ENCODE peak calls at places on chromosome 12, in eight cellular contexts. X, V, Y, K, L, O, J and D are unnamed samples.

GRCh38 chr12:22530-23201 is 43.9 kb upstream of the IQSEC3 start:
- DNase-seq in K (no peak), V (no peak), X (no peak), O (no peak), Y (no peak), L (no peak), J (no peak), D (no peak)

GRCh38 chr12:92827836-92828431 is 101.2 kb downstream of the EEA1 start:
- DNase-seq in X (peak), K (peak), O (no peak), V (peak), L (peak), Y (peak), J (no peak), D (peak)

GRCh38 chr12:60644076-60644475 is 1048.2 kb downstream of the SLC16A7 start:
- DNase-seq in V (no peak), X (no peak), K (no peak), L (no peak), J (no peak), O (no peak), Y (no peak), D (no peak)

GRCh38 chr12:54279227-54279631 is 693 bp downstream of the CBX5 start:
- DNase-seq in V (no peak), L (no peak), Y (no peak), X (no peak), K (no peak), J (no peak), O (no peak), D (no peak)

GRCh38 chr12:43094886-43095285 is 457.1 kb downstream of the ADAMTS20 start:
- DNase-seq in J (no peak), K (peak), X (no peak), O (no peak), V (no peak), L (no peak), Y (no peak), D (peak)

GRCh38 chr12:47071241-47071852 is 8.1 kb upstream of the PCED1B start:
- DNase-seq in K (peak), L (peak), X (no peak), O (no peak), V (peak), Y (no peak), J (no peak), D (no peak)

GRCh38 chr12:13727707-13728147 is 253.7 kb downstream of the GRIN2B start:
- DNase-seq in L (peak), K (no peak), X (no peak), J (no peak), V (no peak), Y (no peak), O (no peak), D (no peak)

GRCh38 chr12:119666900-119667576 is 895 bp upstream of the PRKAB1 start:
- DNase-seq in X (no peak), J (no peak), Y (no peak), O (no peak), K (no peak), L (no peak), V (peak), D (no peak)

GRCh38 chr12:34300376-34301250 is 278.3 kb downstream of the ALG10 start:
- DNase-seq in O (no peak), J (no peak), X (no peak), K (no peak), L (no peak), V (no peak), Y (no peak), D (no peak)

GRCh38 chr12:80598004-80598606 is 109.3 kb upstream of the MYF6 start:
- DNase-seq in L (peak), V (no peak), Y (peak), O (no peak), X (peak), J (no peak), K (peak), D (peak)

GRCh38 chr12:116222358-116222757 is 55.1 kb downstream of the MED13L start:
- DNase-seq in L (peak), O (no peak), K (peak), X (peak), J (peak), Y (peak), V (no peak), D (peak)

GRCh38 chr12:122687091-122687490 is 16.1 kb downstream of the HCAR2 start:
- DNase-seq in Y (no peak), X (no peak), L (no peak), V (no peak), K (peak), J (no peak), O (no peak), D (peak)

GRCh38 chr12:29519585-29520182 is 22.2 kb upstream of the OVCH1 start:
- DNase-seq in K (peak), V (peak), Y (peak), X (peak), O (peak), L (peak), J (no peak), D (peak)

GRCh38 chr12:57541717-57542116 is 5.3 kb downstream of the DCTN2 start:
- DNase-seq in J (no peak), Y (no peak), O (no peak), X (no peak), L (no peak), K (no peak), V (no peak), D (no peak)

GRCh38 chr12:71551529-71551928 is 111.9 kb downstream of the LGR5 start:
- DNase-seq in K (peak), V (no peak), Y (peak), O (no peak), J (no peak), X (no peak), L (peak), D (no peak)

GRCh38 chr12:110105159-110105558 is 19.0 kb upstream of the IFT81 start:
- DNase-seq in Y (no peak), V (no peak), O (no peak), X (no peak), J (no peak), L (no peak), K (no peak), D (no peak)

GRCh38 chr12:69527506-69528272 is 57.5 kb downstream of the FRS2 start:
- DNase-seq in V (no peak), X (peak), L (no peak), Y (peak), K (peak), J (no peak), O (no peak), D (peak)

GRCh38 chr12:11718768-11719253 is 69.3 kb downstream of the ETV6 start:
- DNase-seq in J (no peak), K (peak), O (no peak), X (no peak), Y (peak), V (no peak), L (no peak), D (peak)

GRCh38 chr12:98736352-98737326 is 91.5 kb downstream of the APAF1 start:
- DNase-seq in J (no peak), Y (no peak), V (no peak), K (peak), L (peak), O (no peak), X (no peak), D (no peak)

GRCh38 chr12:92533280-92533890 is 169.4 kb upstream of the PLEKHG7 start:
- DNase-seq in Y (peak), K (no peak), L (no peak), O (no peak), V (no peak), X (no peak), J (no peak), D (no peak)

GRCh38 chr12:2944401-2945047 is 14.7 kb upstream of the TEAD4 start:
- DNase-seq in X (no peak), L (peak), V (peak), J (no peak), K (peak), O (peak), Y (peak), D (peak)